ENCODE peak calls at places on chromosome 3, in four cellular contexts. J is MM.1S; Q is thyroid gland; G is stimulated activated CD8-positive, alpha-beta memory T cell treated with anti-CD3 and anti-CD28 coated beads, Interleukin-15, amount 100 ng/mL, for 24 hours. O is an unnamed sample.

GRCh38 chr3:24018784-24019570 is 73.9 kb downstream of the NR1D2 start:
- DNase-seq in J (no peak), Q (peak), G (no peak), O (no peak)

GRCh38 chr3:51224843-51225242 is 160.2 kb upstream of the MANF start:
- DNase-seq in J (no peak), Q (no peak), G (no peak), O (no peak)

GRCh38 chr3:54962200-54962599 is 34.3 kb upstream of the LRTM1 start:
- DNase-seq in J (no peak), Q (no peak), G (no peak), O (no peak)

GRCh38 chr3:158368271-158368670 is 202.7 kb upstream of the MLF1 start:
- DNase-seq in J (no peak), Q (no peak), G (no peak), O (no peak)

GRCh38 chr3:11808231-11808630 is 38.5 kb downstream of the TAMM41 start:
- DNase-seq in J (no peak), Q (no peak), G (no peak), O (no peak)

GRCh38 chr3:119660474-119661150 is at the start of gene POPDC2:
- DNase-seq in J (no peak), Q (no peak), G (no peak), O (no peak)

GRCh38 chr3:195112361-195112791 is 158.6 kb downstream of the XXYLT1 start:
- DNase-seq in J (no peak), Q (no peak), G (no peak), O (no peak)

GRCh38 chr3:171838218-171838720 is 4.9 kb upstream of the TMEM212 start:
- DNase-seq in J (no peak), Q (no peak), G (no peak), O (peak)

GRCh38 chr3:177724020-177724638 is 526.8 kb upstream of the TBL1XR1 start:
- DNase-seq in J (no peak), Q (peak), G (no peak), O (peak)

GRCh38 chr3:64340636-64341240 is 115.5 kb upstream of the PRICKLE2 start:
- DNase-seq in J (no peak), Q (no peak), G (no peak), O (no peak)

GRCh38 chr3:29827756-29828155 is 546.9 kb downstream of the RBMS3 start:
- DNase-seq in J (no peak), Q (no peak), G (no peak), O (no peak)

GRCh38 chr3:72891053-72891855 is 3.4 kb downstream of the GXYLT2 start:
- DNase-seq in J (no peak), Q (peak), G (no peak), O (no peak)

GRCh38 chr3:189629803-189630455 is 1.3 kb upstream of the TP63 start:
- DNase-seq in J (no peak), Q (peak), G (no peak), O (no peak)

GRCh38 chr3:194632983-194633348 is 253 bp downstream of the TMEM44 start:
- DNase-seq in J (no peak), Q (peak), G (peak), O (no peak)

GRCh38 chr3:122795674-122795969 is 753 bp downstream of the SLC49A4 start:
- DNase-seq in J (peak), Q (no peak), G (no peak), O (no peak)

GRCh38 chr3:128969993-128970740 is 23.7 kb downstream of the CFAP92 start:
- DNase-seq in J (peak), Q (peak), G (no peak), O (no peak)

GRCh38 chr3:183554377-183554776 is 1.1 kb downstream of the KLHL6 start:
- DNase-seq in J (peak), Q (no peak), G (no peak), O (no peak)

GRCh38 chr3:103393395-103394186 is 958.8 kb downstream of the ZPLD1 start:
- DNase-seq in J (no peak), Q (no peak), G (no peak), O (no peak)

GRCh38 chr3:108208831-108209230 is 13.4 kb downstream of the IFT57 start:
- DNase-seq in J (peak), Q (no peak), G (no peak), O (no peak)

GRCh38 chr3:158105124-158105709 is 1.0 kb downstream of the SHOX2 start:
- DNase-seq in J (no peak), Q (no peak), G (no peak), O (no peak)

O was measured in breast epithelium.